ENCODE peak calls at places on chromosomes 7 and 10, in five cellular contexts. F, L, P, X and I are unnamed samples.

GRCh38 chr10:118002581-118002980 is 44.2 kb downstream of the RAB11FIP2 start:
- DNase-seq in F (no peak), L (no peak), P (no peak), X (peak), I (peak)

GRCh38 chr10:79392506-79393176 is 45.4 kb downstream of the PPIF start:
- DNase-seq in F (no peak), L (no peak), P (no peak), X (no peak), I (no peak)

GRCh38 chr10:79102056-79102874 is 33.5 kb downstream of the ZMIZ1 start:
- DNase-seq in F (no peak), L (peak), P (peak), X (no peak), I (no peak)

GRCh38 chr7:45000096-45001032 is at the start of gene CCM2:
- DNase-seq in F (peak), L (peak), P (peak), X (no peak), I (no peak)

GRCh38 chr7:102891693-102892261 is 21.0 kb upstream of the LRRC17 start:
- DNase-seq in F (peak), L (peak), P (peak), X (peak), I (no peak)

GRCh38 chr7:148286150-148286549 is 304.4 kb upstream of the C7orf33 start:
- DNase-seq in F (no peak), L (no peak), P (no peak), X (peak), I (no peak)

GRCh38 chr10:482036-482435 is 207.4 kb downstream of the DIP2C start:
- DNase-seq in F (no peak), L (no peak), P (no peak), X (no peak), I (no peak)

GRCh38 chr10:21020545-21020944 is 123.4 kb upstream of the NEBL start:
- DNase-seq in F (peak), L (peak), P (no peak), X (peak), I (peak)

GRCh38 chr7:154914580-154915380 is 88.1 kb downstream of the PAXIP1 start:
- DNase-seq in F (no peak), L (no peak), P (no peak), X (no peak), I (no peak)

GRCh38 chr10:70358446-70358845 is 24.0 kb downstream of the LRRC20 start:
- DNase-seq in F (no peak), L (no peak), P (no peak), X (no peak), I (no peak)

GRCh38 chr10:131580674-131581073 is 269.2 kb upstream of the TCERG1L start:
- DNase-seq in F (no peak), L (no peak), P (no peak), X (no peak), I (no peak)

GRCh38 chr7:151793531-151793935 is 83.4 kb downstream of the PRKAG2 start:
- DNase-seq in F (no peak), L (no peak), P (no peak), X (no peak), I (no peak)

GRCh38 chr10:129568562-129569344 is 101.7 kb downstream of the MGMT start:
- DNase-seq in F (no peak), L (no peak), P (no peak), X (no peak), I (no peak)

GRCh38 chr10:17989908-17990767 is 38.4 kb downstream of the SLC39A12 start:
- DNase-seq in F (peak), L (no peak), P (no peak), X (peak), I (no peak)

GRCh38 chr10:32190890-32191491 is 134.8 kb upstream of the KIF5B start:
- DNase-seq in F (no peak), L (no peak), P (no peak), X (peak), I (peak)

DNA sequence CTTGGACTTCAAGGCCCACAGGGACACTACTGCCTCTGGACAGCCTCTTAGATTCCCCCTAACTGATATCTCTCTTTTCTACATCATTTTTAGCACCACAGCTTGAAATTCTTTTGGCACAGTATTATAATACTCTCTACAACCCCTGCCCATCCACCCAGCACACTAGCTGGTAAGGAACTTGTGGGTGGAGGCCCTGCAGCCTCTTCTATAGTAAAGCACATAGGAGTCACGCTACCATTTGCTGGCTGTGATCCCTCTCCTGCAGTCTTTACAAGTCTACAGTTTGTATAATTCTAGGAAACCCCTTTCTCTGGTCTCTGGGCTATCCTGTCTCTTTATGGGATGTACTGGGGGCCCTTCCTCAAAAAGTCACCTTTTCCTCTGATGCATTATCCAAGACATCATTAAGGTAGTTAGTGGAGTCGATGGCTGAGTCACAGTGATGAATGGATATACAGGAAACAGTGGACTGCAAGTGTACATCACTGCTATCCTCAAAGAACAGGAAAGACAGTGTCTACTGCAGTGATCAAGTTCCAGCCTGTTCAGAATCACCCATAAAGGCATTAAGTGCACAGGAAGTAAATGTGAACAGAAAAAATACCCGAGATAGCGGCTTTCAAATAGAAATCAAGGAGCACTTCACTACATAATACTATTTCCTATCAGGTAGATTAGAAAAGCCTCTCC is 54.4 kb downstream of the STK17A start:
- DNase-seq in F (no peak), L (no peak), P (no peak), X (no peak), I (no peak)
- TF ChIP-seq POLR2A in F (no peak), L (no peak), P (no peak), X (no peak), I (no peak)

GRCh38 chr7:1580422-1581030 is 10.7 kb upstream of the PSMG3 start:
- DNase-seq in F (no peak), L (no peak), P (no peak), X (no peak), I (no peak)
- TF ChIP-seq POLR2A in F (no peak), L (no peak), P (no peak), X (no peak), I (no peak)

GRCh38 chr7:100803398-100804161 is 23.7 kb downstream of the EPHB4 start:
- DNase-seq in F (peak), L (peak), P (peak), X (peak), I (peak)
- TF ChIP-seq POLR2A in F (no peak), L (no peak), P (no peak), X (no peak), I (peak)

DNA sequence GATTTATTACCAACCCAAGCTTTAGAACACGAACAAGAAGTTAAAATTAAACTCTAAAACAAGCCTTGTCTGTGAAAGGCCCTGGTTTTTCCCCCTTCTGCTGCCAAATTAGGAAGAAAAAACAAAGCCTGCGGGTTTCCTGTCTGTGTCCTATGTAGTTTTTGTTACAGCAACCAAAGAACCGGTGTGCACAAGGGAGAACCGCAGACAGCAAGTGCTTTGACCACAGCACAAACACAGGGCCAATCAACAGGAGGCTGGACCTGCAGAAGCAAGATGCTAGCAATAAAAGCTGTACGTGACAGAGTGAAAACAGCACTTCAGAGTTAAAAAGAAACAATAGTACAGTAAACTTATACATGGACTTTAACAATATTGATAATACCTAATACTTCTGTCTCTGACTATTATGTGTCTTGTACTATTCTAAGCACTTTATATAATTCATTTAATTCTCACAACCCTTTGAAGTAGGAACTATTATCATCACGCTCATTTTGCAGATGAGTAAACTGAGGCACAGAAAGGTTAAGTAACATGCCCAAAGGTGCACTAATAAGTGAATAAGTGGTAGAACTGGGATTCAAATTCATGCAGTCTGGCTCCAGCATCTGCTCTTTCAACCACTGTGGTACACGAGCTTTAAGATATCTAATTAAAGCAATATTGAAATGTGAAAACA is 66.0 kb downstream of the STK17A start:
- DNase-seq in F (no peak), L (peak), P (no peak), X (no peak), I (no peak)
- TF ChIP-seq POLR2A in F (no peak), L (no peak), P (no peak), X (no peak), I (no peak)

GRCh38 chr7:40134428-40135423 is at the start of the genes MPLKIP and SUGCT:
- DNase-seq in F (peak), L (peak), P (peak), X (peak), I (peak)
- TF ChIP-seq POLR2A in F (peak), L (peak), P (peak), X (peak), I (peak)

GRCh38 chr7:116806046-116806944 is 56.1 kb upstream of the CAPZA2 start:
- DNase-seq in F (no peak), L (no peak), P (no peak), X (no peak), I (no peak)

GRCh38 chr7:116807011-116807560 is 55.3 kb upstream of the CAPZA2 start:
- DNase-seq in F (no peak), L (no peak), P (no peak), X (no peak), I (no peak)

GRCh38 chr7:116804459-116804858 is 57.9 kb upstream of the CAPZA2 start:
- DNase-seq in F (no peak), L (no peak), P (no peak), X (peak), I (no peak)

GRCh38 chr7:116802784-116803183 is 59.6 kb upstream of the CAPZA2 start:
- DNase-seq in F (no peak), L (peak), P (no peak), X (peak), I (peak)

GRCh38 chr7:116805100-116805544 is 57.3 kb upstream of the CAPZA2 start:
- DNase-seq in F (no peak), L (no peak), P (peak), X (peak), I (no peak)
- TF ChIP-seq POLR2A in F (no peak), L (no peak), P (no peak), X (no peak), I (no peak)

DNA sequence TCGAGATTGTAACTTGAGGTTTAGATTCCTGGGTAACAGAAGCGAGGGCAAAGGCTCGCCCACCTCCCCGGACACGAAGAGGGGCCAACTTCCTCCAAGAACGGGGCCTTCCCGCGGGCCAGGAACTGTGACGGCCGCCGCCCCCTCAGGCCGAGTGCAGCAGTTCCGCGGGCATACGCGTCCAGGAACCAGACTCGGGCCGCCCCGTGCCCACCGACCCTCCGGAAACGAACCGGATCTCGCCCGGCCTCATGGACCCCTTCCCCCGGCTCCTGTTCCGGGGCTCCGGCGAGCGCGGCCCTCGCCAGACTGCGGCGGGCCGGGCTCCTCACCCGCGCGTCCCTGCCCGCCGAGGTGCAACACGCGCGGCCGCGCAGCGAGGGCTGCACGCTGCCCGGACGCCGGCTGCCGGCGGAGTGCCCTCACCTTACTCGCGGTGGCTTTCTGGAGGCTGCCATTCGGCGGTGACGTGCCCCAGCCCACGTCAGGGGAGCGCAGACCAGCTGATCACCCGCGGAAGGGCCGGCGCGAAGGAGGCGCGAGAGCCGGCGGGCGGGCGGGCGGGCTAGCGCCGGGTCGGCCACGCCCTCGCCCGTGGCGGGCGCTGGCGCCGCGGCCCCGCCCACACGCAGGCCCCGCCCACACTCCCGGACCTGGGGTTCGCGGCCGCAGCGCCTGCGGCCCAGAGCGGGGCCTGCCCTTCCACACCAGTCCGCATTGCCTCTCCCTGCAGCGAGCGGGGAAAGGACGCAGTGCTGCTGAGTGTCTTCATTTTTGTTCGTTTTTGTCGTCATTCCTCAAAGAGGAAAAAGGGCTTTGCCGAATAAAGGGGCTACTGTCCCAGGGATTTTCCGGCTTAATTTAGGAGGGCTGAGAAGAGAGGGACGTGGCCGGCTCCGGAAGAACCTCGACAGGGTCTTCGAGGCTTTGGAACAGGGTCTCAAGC is at the start of gene XPNPEP1:
- DNase-seq in F (peak), L (peak), P (peak), X (peak), I (peak)
- TF ChIP-seq POLR2A in F (peak), L (peak), P (peak), X (peak), I (peak)

GRCh38 chr10:75211007-75211735 is 575 bp downstream of the VDAC2 start:
- DNase-seq in F (peak), L (peak), P (no peak), X (peak), I (peak)
- TF ChIP-seq POLR2A in F (peak), L (peak), P (no peak), X (no peak), I (peak)